ENCODE peak calls at places on chromosomes 6 and 20, in four cellular contexts. R, B, T and K are unnamed samples.

GRCh38 chr6:115708850-115709249 is 351.8 kb downstream of the FRK start:
- DNase-seq in R (no peak), B (no peak), T (no peak), K (no peak)

GRCh38 chr20:42391807-42392206 is 773.6 kb upstream of the CHD6 start:
- DNase-seq in R (no peak), B (no peak), T (no peak), K (no peak)

GRCh38 chr6:12761376-12762115 is 45.0 kb downstream of the PHACTR1 start:
- DNase-seq in R (no peak), B (no peak), T (no peak), K (no peak)

GRCh38 chr6:2749972-2750600 is 636 bp downstream of the MYLK4 start:
- DNase-seq in R (no peak), B (peak), T (peak), K (peak)

GRCh38 chr6:49198015-49198414 is 265.0 kb downstream of the MMUT start:
- DNase-seq in R (no peak), B (no peak), T (no peak), K (no peak)

GRCh38 chr20:21022925-21023324 is 83.2 kb downstream of the LINC00237 start:
- DNase-seq in R (no peak), B (no peak), T (no peak), K (no peak)

GRCh38 chr6:79719248-79719975 is 88.3 kb downstream of the SH3BGRL2 start:
- DNase-seq in R (no peak), B (peak), T (no peak), K (no peak)

GRCh38 chr6:89992818-89993217 is 98.5 kb downstream of the GJA10 start:
- DNase-seq in R (no peak), B (no peak), T (no peak), K (no peak)

GRCh38 chr20:48295966-48296421 is 510.7 kb upstream of the SULF2 start:
- DNase-seq in R (no peak), B (peak), T (no peak), K (peak)

GRCh38 chr20:54014301-54014914 is 56.0 kb downstream of the BCAS1 start:
- DNase-seq in R (no peak), B (no peak), T (no peak), K (no peak)

GRCh38 chr6:43205849-43206248 is 23.4 kb downstream of the DNPH1 start:
- DNase-seq in R (peak), B (no peak), T (no peak), K (no peak)

GRCh38 chr20:38725458-38725958 is 1.2 kb downstream of the SLC32A1 start:
- DNase-seq in R (no peak), B (no peak), T (no peak), K (no peak)

GRCh38 chr6:135014353-135014832 is 40.2 kb downstream of the HBS1L start:
- DNase-seq in R (no peak), B (no peak), T (no peak), K (no peak)

GRCh38 chr20:35271073-35271882 is 6.6 kb downstream of the MMP24OS start:
- DNase-seq in R (no peak), B (no peak), T (no peak), K (no peak)

GRCh38 chr6:36691011-36691410 is 6.6 kb upstream of the RAB44 start:
- DNase-seq in R (no peak), B (no peak), T (no peak), K (no peak)

GRCh38 chr6:158475344-158476302 is 84.3 kb upstream of the TMEM181 start:
- DNase-seq in R (no peak), B (peak), T (peak), K (peak)

GRCh38 chr6:125791151-125791819 is 525 bp downstream of the NCOA7 start:
- DNase-seq in R (no peak), B (peak), T (peak), K (no peak)

GRCh38 chr6:28357036-28357435 is 7.3 kb downstream of the ZKSCAN3 start:
- DNase-seq in R (no peak), B (peak), T (no peak), K (no peak)

GRCh38 chr20:31551581-31552081 is 37.4 kb downstream of the HM13 start:
- DNase-seq in R (no peak), B (no peak), T (no peak), K (no peak)

GRCh38 chr6:146594495-146594894 is 4.3 kb upstream of the ADGB start:
- DNase-seq in R (no peak), B (no peak), T (no peak), K (no peak)

GRCh38 chr6:39057251-39058155 is 8.9 kb downstream of the GLP1R start:
- DNase-seq in R (no peak), B (no peak), T (no peak), K (no peak)

GRCh38 chr6:149723771-149724417 is 6.0 kb upstream of the LATS1 start:
- DNase-seq in R (no peak), B (peak), T (peak), K (no peak)

GRCh38 chr6:57255451-57256181 is 33.5 kb upstream of the RAB23 start:
- DNase-seq in R (no peak), B (no peak), T (no peak), K (no peak)

GRCh38 chr6:113796040-113796439 is 61.1 kb upstream of the MARCKS start:
- DNase-seq in R (no peak), B (no peak), T (no peak), K (no peak)

GRCh38 chr20:58853976-58854637 is 1.6 kb downstream of the GNAS start:
- DNase-seq in R (no peak), B (no peak), T (no peak), K (no peak)

GRCh38 chr20:44888226-44889103 is 3.0 kb downstream of the YWHAB start:
- DNase-seq in R (no peak), B (no peak), T (no peak), K (no peak)

GRCh38 chr6:49070411-49070810 is 392.6 kb downstream of the MMUT start:
- DNase-seq in R (no peak), B (no peak), T (no peak), K (no peak)

GRCh38 chr6:116283191-116283590 is 3.5 kb upstream of the TSPYL1 start:
- DNase-seq in R (no peak), B (no peak), T (no peak), K (no peak)

GRCh38 chr6:29559524-29560287 is at the start of gene UBD:
- DNase-seq in R (no peak), B (no peak), T (no peak), K (no peak)

GRCh38 chr20:60086936-60087562 is 128.8 kb downstream of the CDH26 start:
- DNase-seq in R (peak), B (no peak), T (no peak), K (no peak)

GRCh38 chr6:126380072-126380583 is 40.2 kb downstream of the CENPW start:
- DNase-seq in R (no peak), B (no peak), T (no peak), K (no peak)

GRCh38 chr6:134740473-134741192 is 209.3 kb downstream of the ALDH8A1 start:
- DNase-seq in R (no peak), B (peak), T (no peak), K (no peak)

GRCh38 chr6:170201361-170201760 is 89.5 kb downstream of the DLL1 start:
- DNase-seq in R (no peak), B (no peak), T (peak), K (no peak)

GRCh38 chr6:21022343-21023107 is 488.3 kb downstream of the CDKAL1 start:
- DNase-seq in R (no peak), B (peak), T (no peak), K (no peak)

GRCh38 chr6:138546733-138547185 is 47.5 kb upstream of the NHSL1 start:
- DNase-seq in R (no peak), B (peak), T (no peak), K (no peak)

GRCh38 chr20:3383878-3384495 is 23.5 kb downstream of the DNAAF9 start:
- DNase-seq in R (no peak), B (no peak), T (no peak), K (no peak)

GRCh38 chr20:3378138-3378537 is 29.3 kb downstream of the DNAAF9 start:
- DNase-seq in R (no peak), B (no peak), T (no peak), K (no peak)

GRCh38 chr20:3380228-3381070 is 27.0 kb downstream of the DNAAF9 start:
- DNase-seq in R (no peak), B (peak), T (no peak), K (no peak)

GRCh38 chr20:3377644-3378043 is 29.8 kb downstream of the DNAAF9 start:
- DNase-seq in R (no peak), B (no peak), T (no peak), K (no peak)

DNA sequence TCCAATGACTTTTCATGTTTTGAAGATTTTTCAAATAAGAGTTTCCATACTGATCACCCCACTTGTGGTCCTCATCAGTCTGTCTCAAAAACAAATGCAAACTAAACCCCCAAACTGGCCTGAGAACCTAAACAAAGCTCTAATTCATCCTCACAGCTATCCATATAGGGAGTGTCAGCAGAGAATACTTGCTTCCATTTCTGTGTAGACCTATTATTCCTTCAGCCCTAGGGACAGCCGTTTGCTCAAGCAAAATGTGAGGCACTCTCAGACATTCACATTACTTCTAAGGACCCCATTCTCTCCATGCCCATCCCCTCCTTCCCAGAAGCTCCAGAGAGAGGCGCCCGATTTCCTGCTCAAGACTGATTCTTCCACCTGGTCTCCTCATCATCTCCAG is 24.6 kb downstream of the DNAAF9 start:
- DNase-seq in R (no peak), B (no peak), T (no peak), K (no peak)
- TF ChIP-seq POLR2A in R (no peak), B (no peak), T (no peak), K (no peak)

GRCh38 chr20:63653974-63654680 is 903 bp upstream of the STMN3 start:
- DNase-seq in R (no peak), B (no peak), T (no peak), K (no peak)
- H3K27ac ChIP-seq in R (peak), B (no peak), T (peak), K (peak)

DNA sequence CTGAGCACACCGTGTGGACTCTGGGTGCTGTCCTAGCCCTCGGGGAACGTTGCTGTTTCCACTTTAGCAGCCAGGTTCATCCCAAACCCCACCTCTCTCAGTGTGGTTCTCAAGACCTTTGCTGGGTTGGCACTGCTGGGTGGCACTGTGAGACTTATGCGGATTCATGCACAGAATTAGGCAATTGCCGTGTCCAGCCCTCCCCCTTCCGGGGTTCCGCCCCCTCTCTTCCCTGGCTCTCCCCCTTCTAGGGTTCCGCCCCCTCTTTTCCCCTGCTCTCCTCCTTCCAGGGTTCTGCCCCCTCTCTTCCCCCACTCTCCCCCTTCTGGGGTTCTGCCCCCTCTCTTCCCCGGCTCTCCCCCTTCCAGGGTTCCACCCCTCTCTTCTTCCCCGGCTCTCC is 39.8 kb upstream of the SLCO4A1 start:
- DNase-seq in R (no peak), B (no peak), T (no peak), K (no peak)
- H3K4me3 ChIP-seq in R (no peak), B (no peak), T (no peak), K (no peak)

GRCh38 chr6:137216875-137217553 is 2.2 kb downstream of the IFNGR1 start:
- DNase-seq in R (no peak), B (no peak), T (no peak), K (no peak)

GRCh38 chr6:137219664-137220252 is 573 bp upstream of the IFNGR1 start:
- DNase-seq in R (no peak), B (no peak), T (no peak), K (no peak)

GRCh38 chr6:137217801-137218472 is 1.2 kb downstream of the IFNGR1 start:
- DNase-seq in R (no peak), B (peak), T (peak), K (no peak)

GRCh38 chr6:137218473-137218916 is 690 bp downstream of the IFNGR1 start:
- DNase-seq in R (peak), B (peak), T (peak), K (no peak)

DNA sequence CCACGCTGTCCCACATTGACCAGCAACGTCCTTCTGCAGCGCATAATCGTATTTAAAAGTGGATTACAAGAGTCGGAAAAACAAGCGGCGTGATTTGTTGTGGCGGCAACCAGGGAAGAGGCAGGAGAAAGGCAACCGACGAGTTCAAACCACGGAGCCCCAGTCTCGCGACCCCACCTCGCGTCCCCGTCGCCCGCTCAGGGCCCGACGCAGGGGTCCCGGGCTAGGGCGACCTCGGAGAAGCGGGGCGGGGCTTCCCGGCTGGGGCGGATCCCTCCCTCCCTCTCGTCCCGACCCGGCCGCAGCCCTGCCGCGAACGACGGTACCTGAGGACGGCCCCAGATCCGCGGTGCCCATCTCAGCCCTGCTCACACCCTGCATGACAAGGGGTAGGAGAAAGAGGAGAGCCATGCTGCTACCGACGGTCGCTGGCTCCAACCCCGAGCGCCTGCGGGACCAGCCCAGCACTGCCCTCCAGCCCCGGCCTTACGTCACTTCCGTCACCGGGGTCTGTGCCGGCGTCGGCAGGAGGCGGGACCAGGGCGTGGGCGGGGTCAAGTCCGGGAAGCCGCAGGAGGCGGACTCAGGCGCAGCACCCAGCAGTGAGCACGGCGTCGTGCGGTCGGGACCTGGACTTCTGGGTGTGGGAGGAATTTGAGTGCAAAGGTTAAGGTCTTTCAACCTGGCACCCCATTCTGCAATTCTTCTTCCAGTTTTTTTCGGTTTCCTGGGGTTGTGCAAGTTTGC is at the start of gene IFNGR1:
- DNase-seq in R (peak), B (peak), T (peak), K (peak)
- TF ChIP-seq POLR2A in R (peak), B (peak), T (peak), K (peak)

GRCh38 chr20:25223765-25224720 is 23.8 kb upstream of the PYGB start:
- DNase-seq in R (no peak), B (no peak), T (no peak), K (peak)
- H3K27ac ChIP-seq in R (no peak), B (peak), T (peak), K (no peak)